ENCODE peak calls at places on chromosomes 7 and 10, in seven cellular contexts. A is stimulated activated CD4-positive, alpha-beta T cell treated with anti-CD3 and anti-CD28 coated beads, Interleukin-4, amount 100 ng/mL, for 1 hour; K is chondrocyte; R is NCI-H1436; S is foreskin fibroblast; L is left ventricle myocardium superior; X is CD8-positive, alpha-beta T cell. T is an unnamed sample.
A peak's percentile ranks its signal among the peaks of the same experiment; 100 is the strongest.

GRCh38 chr7:116977172-116977571 is 23.9 kb downstream of the ST7 start:
- DNase-seq in A (no peak), K (no peak), R (no peak), S (no peak), L (no peak), X (no peak), T (peak; percentile 56)

GRCh38 chr10:12876266-12876665 is 125.2 kb downstream of the CCDC3 start:
- DNase-seq in A (no peak), K (no peak), R (no peak), S (no peak), L (no peak), X (no peak), T (no peak)

GRCh38 chr10:63603709-63604445 is 82.7 kb downstream of the REEP3 start:
- DNase-seq in A (no peak), K (no peak), R (no peak), S (peak; percentile 51), L (no peak), X (no peak), T (peak; percentile 19)

GRCh38 chr10:31034041-31034918 is 2.6 kb upstream of the ZNF438 start:
- DNase-seq in A (no peak), K (no peak), R (no peak), S (peak; percentile 89), L (no peak), X (no peak), T (peak; percentile 88)

GRCh38 chr10:3832022-3832786 is 47.2 kb upstream of the KLF6 start:
- DNase-seq in A (no peak), K (no peak), R (no peak), S (no peak), L (no peak), X (no peak), T (no peak)

GRCh38 chr10:4623200-4623599 is 202.8 kb upstream of the AKR1E2 start:
- DNase-seq in A (no peak), K (no peak), R (no peak), S (no peak), L (no peak), X (no peak), T (no peak)

GRCh38 chr7:111827863-111828504 is 265.7 kb upstream of the IMMP2L start:
- DNase-seq in A (no peak), K (no peak), R (no peak), S (peak; percentile 73), L (no peak), X (no peak), T (peak; percentile 66)

GRCh38 chr7:41188163-41189130 is 514.4 kb downstream of the INHBA start:
- DNase-seq in A (no peak), K (no peak), R (no peak), S (peak; percentile 55), L (no peak), X (no peak), T (peak; percentile 83)

GRCh38 chr7:55464422-55464821 is 99.3 kb downstream of the LANCL2 start:
- DNase-seq in A (no peak), K (no peak), R (no peak), S (no peak), L (no peak), X (no peak), T (peak; percentile 28)

GRCh38 chr7:151491859-151492258 is 27.8 kb downstream of the RHEB start:
- DNase-seq in A (no peak), K (no peak), R (no peak), S (peak; percentile 82), L (no peak), X (no peak), T (peak; percentile 93)

GRCh38 chr7:17402628-17403278 is 104.3 kb downstream of the AHR start:
- DNase-seq in A (no peak), K (no peak), R (no peak), S (no peak), L (no peak), X (no peak), T (no peak)

GRCh38 chr10:14736600-14737081 is 38.1 kb downstream of the FAM107B start:
- DNase-seq in A (no peak), K (no peak), R (no peak), S (peak; percentile 13), L (peak; percentile 52), X (no peak), T (peak; percentile 17)

GRCh38 chr10:114708084-114708483 is 50.0 kb upstream of the ABLIM1 start:
- DNase-seq in A (no peak), K (no peak), R (no peak), S (no peak), L (no peak), X (no peak), T (no peak)

GRCh38 chr10:43254881-43255643 is 11.8 kb downstream of the RASGEF1A start:
- DNase-seq in A (no peak), K (peak; percentile 77), R (no peak), S (no peak), L (peak; percentile 28), X (no peak), T (no peak)

GRCh38 chr7:32019008-32019578 is 51.1 kb downstream of the PDE1C start:
- DNase-seq in A (no peak), K (no peak), R (no peak), S (no peak), L (no peak), X (no peak), T (peak; percentile 44)

GRCh38 chr10:27410153-27410552 is 94.0 kb upstream of the RAB18 start:
- DNase-seq in A (no peak), K (no peak), R (no peak), S (no peak), L (no peak), X (no peak), T (no peak)